ENCODE peak calls at places on chromosomes 3 and 15, in eight cellular contexts. O is right atrium auricular region, I is upper lobe of right lung, L is brain microvascular endothelial cell, P is cardiac fibroblast, T is A549, S is fibroblast of mammary gland, E is neuronal stem cell. V is an unnamed sample.

GRCh38 chr3:197302696-197303341 is 4.4 kb upstream of the DLG1 start:
- DNase-seq in O (no peak), I (no peak), L (peak; percentile 88), P (peak; percentile 56), T (no peak), S (peak; percentile 87), E (no peak), V (no peak)

GRCh38 chr3:130480736-130481135 is 36.2 kb upstream of the COL6A6 start:
- DNase-seq in O (no peak), I (no peak), L (peak; percentile 28), P (peak; percentile 83), T (peak; percentile 9), S (peak; percentile 72), E (peak; percentile 11), V (no peak)

GRCh38 chr3:94305835-94306685 is 243.2 kb downstream of the NSUN3 start:
- DNase-seq in O (no peak), I (no peak), L (no peak), P (no peak), T (no peak), S (no peak), E (peak; percentile 21), V (no peak)

GRCh38 chr15:32864051-32864450 is 146.2 kb downstream of the GREM1 start:
- DNase-seq in O (no peak), I (no peak), L (no peak), P (peak; percentile 64), T (no peak), S (no peak), E (no peak), V (no peak)

GRCh38 chr3:59133350-59133749 is 83.5 kb upstream of the CFAP20DC start:
- DNase-seq in O (no peak), I (no peak), L (no peak), P (no peak), T (no peak), S (peak; percentile 46), E (no peak), V (no peak)

GRCh38 chr3:73685061-73685460 is 60.3 kb upstream of the PDZRN3 start:
- DNase-seq in O (no peak), I (no peak), L (no peak), P (no peak), T (no peak), S (no peak), E (no peak), V (no peak)

GRCh38 chr3:126683506-126683905 is 20.5 kb upstream of the CHCHD6 start:
- DNase-seq in O (peak; percentile 46), I (no peak), L (no peak), P (no peak), T (no peak), S (no peak), E (no peak), V (no peak)

GRCh38 chr15:65392368-65392767 is 14.6 kb upstream of the IGDCC3 start:
- DNase-seq in O (no peak), I (no peak), L (no peak), P (no peak), T (no peak), S (no peak), E (no peak), V (no peak)

GRCh38 chr3:7194081-7194835 is 333.3 kb downstream of the GRM7 start:
- DNase-seq in O (no peak), I (no peak), L (no peak), P (no peak), T (no peak), S (no peak), E (no peak), V (no peak)

GRCh38 chr3:11155341-11156025 is 1.2 kb downstream of the HRH1 start:
- DNase-seq in O (peak; percentile 83), I (no peak), L (peak; percentile 80), P (peak; percentile 89), T (peak; percentile 87), S (peak; percentile 85), E (peak; percentile 52), V (peak; percentile 26)

GRCh38 chr3:177284383-177284881 is 87.2 kb upstream of the TBL1XR1 start:
- DNase-seq in O (peak; percentile 66), I (peak; percentile 69), L (peak; percentile 3), P (peak; percentile 71), T (peak; percentile 19), S (peak; percentile 71), E (no peak), V (no peak)

GRCh38 chr3:59327324-59327939 is 277.6 kb upstream of the CFAP20DC start:
- DNase-seq in O (no peak), I (no peak), L (peak; percentile 66), P (peak; percentile 42), T (no peak), S (peak; percentile 30), E (peak; percentile 61), V (peak; percentile 99)

GRCh38 chr15:89958107-89958805 is 42.9 kb upstream of the ZNF710 start:
- DNase-seq in O (no peak), I (peak; percentile 61), L (no peak), P (no peak), T (no peak), S (no peak), E (no peak), V (no peak)

GRCh38 chr15:31871159-31871886 is 159.0 kb upstream of the CHRNA7 start:
- DNase-seq in O (no peak), I (no peak), L (no peak), P (no peak), T (no peak), S (peak; percentile 3), E (no peak), V (no peak)

GRCh38 chr15:91515188-91515754 is 338.2 kb upstream of the SLCO3A1 start:
- DNase-seq in O (peak; percentile 67), I (no peak), L (peak; percentile 72), P (peak; percentile 72), T (peak; percentile 51), S (peak; percentile 91), E (no peak), V (peak; percentile 27)

GRCh38 chr3:126358038-126358815 is 1.0 kb upstream of the KLF15 start:
- DNase-seq in O (no peak), I (peak; percentile 78), L (no peak), P (peak; percentile 33), T (no peak), S (peak; percentile 14), E (peak; percentile 51), V (no peak)

GRCh38 chr3:72888546-72889309 is 882 bp downstream of the GXYLT2 start:
- DNase-seq in O (no peak), I (no peak), L (no peak), P (peak; percentile 41), T (peak; percentile 43), S (peak; percentile 26), E (peak; percentile 90), V (no peak)

GRCh38 chr3:69505770-69506407 is 120.0 kb upstream of the FRMD4B start:
- DNase-seq in O (no peak), I (no peak), L (peak; percentile 22), P (peak; percentile 57), T (no peak), S (no peak), E (no peak), V (peak; percentile 11)

GRCh38 chr3:25386686-25387271 is 41.3 kb upstream of the RARB start:
- DNase-seq in O (no peak), I (no peak), L (no peak), P (no peak), T (no peak), S (peak; percentile 36), E (no peak), V (no peak)

DNA sequence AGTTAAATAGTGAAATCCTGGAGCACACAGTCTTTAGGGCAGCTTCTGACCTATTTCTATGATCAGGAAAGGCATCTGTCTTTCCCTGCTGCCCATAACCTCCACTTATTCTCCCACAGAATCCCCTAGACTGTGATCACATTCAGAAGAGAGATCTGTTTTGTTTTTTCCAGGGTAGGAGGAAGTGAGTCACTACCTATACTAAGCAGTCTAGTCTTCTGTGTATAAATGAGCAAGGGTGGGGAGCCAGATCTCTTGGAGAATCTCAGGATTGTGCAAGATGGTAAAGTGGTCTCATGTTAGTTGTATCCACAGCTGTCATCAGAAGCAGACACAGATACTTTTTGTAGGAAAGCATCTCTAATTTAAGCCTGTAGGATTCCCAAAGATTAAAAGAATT is 11.8 kb upstream of the FBXO22 start:
- DNase-seq in O (no peak), I (no peak), L (peak; percentile 92), P (peak; percentile 77), T (no peak), S (peak; percentile 90), E (no peak), V (no peak)
- H3K4me3 ChIP-seq in O (no peak overlapping the region), I (no peak overlapping the region), L (no peak overlapping the region), P (no peak overlapping the region), T (no peak overlapping the region), S (no peak overlapping the region), E (no peak overlapping the region), V (no peak overlapping the region)

DNA sequence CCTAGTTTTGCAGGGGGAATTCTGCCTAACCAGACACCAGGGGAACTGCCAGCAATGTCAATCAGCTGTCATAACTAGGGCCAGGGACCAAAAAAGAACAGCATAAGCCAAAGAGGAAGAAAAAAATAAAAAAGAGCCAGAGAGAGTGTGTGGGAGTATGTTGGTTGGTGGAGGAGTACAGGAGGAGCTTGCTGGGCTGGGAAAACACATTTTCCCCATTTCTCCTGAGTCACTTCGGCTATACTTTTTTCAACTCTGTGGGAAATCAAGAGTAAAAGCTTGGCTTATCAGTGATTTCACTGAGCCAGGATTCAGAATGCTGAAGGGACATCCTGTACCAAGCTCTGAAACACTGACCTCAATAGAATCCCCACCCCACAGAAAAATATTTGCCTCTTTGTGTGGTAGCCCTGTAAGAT is 144.7 kb upstream of the DPH6 start:
- DNase-seq in O (no peak), I (no peak), L (peak; percentile 97), P (peak; percentile 98), T (no peak), S (peak; percentile 94), E (no peak), V (peak; percentile 97)
- H3K4me3 ChIP-seq in O (no peak overlapping the region), I (no peak overlapping the region), L (no peak overlapping the region), P (no peak overlapping the region), T (no peak overlapping the region), S (no peak overlapping the region), E (no peak overlapping the region), V (no peak overlapping the region)

GRCh38 chr15:75782926-75783325 is 60.3 kb upstream of the UBE2Q2 start:
- DNase-seq in O (no peak), I (no peak), L (no peak), P (no peak), T (no peak), S (no peak), E (no peak), V (no peak)

GRCh38 chr15:75786564-75786925 is 56.7 kb upstream of the UBE2Q2 start:
- DNase-seq in O (no peak), I (no peak), L (no peak), P (no peak), T (no peak), S (no peak), E (no peak), V (no peak)

GRCh38 chr15:75790631-75791336 is 52.5 kb upstream of the UBE2Q2 start:
- DNase-seq in O (no peak), I (no peak), L (no peak), P (no peak), T (no peak), S (no peak), E (no peak), V (no peak)

GRCh38 chr15:75791337-75791713 is 51.9 kb upstream of the UBE2Q2 start:
- DNase-seq in O (no peak), I (no peak), L (no peak), P (no peak), T (no peak), S (no peak), E (no peak), V (no peak)

GRCh38 chr15:75785771-75786563 is 57.3 kb upstream of the UBE2Q2 start:
- DNase-seq in O (no peak), I (peak; percentile 60), L (no peak), P (peak; percentile 30), T (no peak), S (no peak), E (peak; percentile 35), V (no peak)
- H3K4me3 ChIP-seq in O (no peak overlapping the region), I (no peak overlapping the region), L (no peak overlapping the region), P (no peak overlapping the region), T (no peak overlapping the region), S (no peak overlapping the region), E (no peak overlapping the region), V (no peak overlapping the region)

GRCh38 chr15:48634096-48634495 is 11.4 kb downstream of the FBN1 start:
- DNase-seq in O (no peak), I (no peak), L (no peak), P (no peak), T (no peak), S (no peak), E (no peak), V (no peak)
- H3K4me3 ChIP-seq in O (no peak overlapping the region), I (no peak overlapping the region), L (no peak overlapping the region), P (no peak overlapping the region), T (no peak overlapping the region), S (no peak overlapping the region), E (no peak overlapping the region), V (no peak overlapping the region)

V was measured in retinal pigment epithelial cell.